ENCODE peak calls at places on chromosome 9, in six cellular contexts. One of them, this sample, is unnamed. For H3K27me3 and H3K9me3, the result is how much of the 10 kb centered on the place peaks cover.

GRCh38 chr9:98502311-98502975 is 206.3 kb downstream of the GABBR2 start:
- DNase-seq in ovary: no peak
- DNase-seq in stomach: no peak
- DNase-seq in HCT116: no peak
- DNase-seq in heart right ventricle: no peak
- DNase-seq in fibroblast of lung: peak
- DNase-seq in this sample: no peak

GRCh38 chr9:127058645-127059021 is 63.8 kb downstream of the ANGPTL2 start:
- DNase-seq in ovary: no peak
- DNase-seq in stomach: no peak
- DNase-seq in HCT116: no peak
- DNase-seq in heart right ventricle: no peak
- DNase-seq in fibroblast of lung: peak
- DNase-seq in this sample: no peak

GRCh38 chr9:87678650-87679355 is 47.1 kb upstream of the CTSL start:
- DNase-seq in ovary: peak
- DNase-seq in stomach: peak
- DNase-seq in HCT116: peak
- DNase-seq in heart right ventricle: peak
- DNase-seq in fibroblast of lung: peak
- DNase-seq in this sample: peak

GRCh38 chr9:136339958-136340310 is 12.6 kb downstream of the GPSM1 start:
- DNase-seq in ovary: no peak
- DNase-seq in stomach: no peak
- DNase-seq in HCT116: no peak
- DNase-seq in heart right ventricle: no peak
- DNase-seq in fibroblast of lung: no peak
- DNase-seq in this sample: no peak

GRCh38 chr9:130332384-130332926 is 66.9 kb downstream of the HMCN2 start:
- DNase-seq in ovary: no peak
- DNase-seq in stomach: no peak
- DNase-seq in HCT116: no peak
- DNase-seq in heart right ventricle: no peak
- DNase-seq in fibroblast of lung: no peak
- DNase-seq in this sample: no peak

GRCh38 chr9:16318516-16319060 is 551.9 kb downstream of the BNC2 start:
- DNase-seq in ovary: no peak
- DNase-seq in stomach: no peak
- DNase-seq in HCT116: no peak
- DNase-seq in heart right ventricle: no peak
- DNase-seq in fibroblast of lung: no peak
- DNase-seq in this sample: no peak

GRCh38 chr9:97425992-97426336 is 14.1 kb downstream of the TDRD7 start:
- DNase-seq in ovary: no peak
- DNase-seq in stomach: no peak
- DNase-seq in HCT116: no peak
- DNase-seq in heart right ventricle: no peak
- DNase-seq in fibroblast of lung: no peak
- DNase-seq in this sample: no peak

GRCh38 chr9:97510797-97511761 is 9.6 kb downstream of the TMOD1 start:
- DNase-seq in ovary: no peak
- DNase-seq in stomach: no peak
- DNase-seq in HCT116: no peak
- DNase-seq in heart right ventricle: peak
- DNase-seq in fibroblast of lung: peak
- DNase-seq in this sample: peak

GRCh38 chr9:121322037-121322736 is 47.9 kb downstream of the STOM start:
- DNase-seq in ovary: no peak
- DNase-seq in stomach: no peak
- DNase-seq in HCT116: peak
- DNase-seq in heart right ventricle: no peak
- DNase-seq in fibroblast of lung: peak
- DNase-seq in this sample: no peak

GRCh38 chr9:97773723-97774122 is 76.6 kb upstream of the XPA start:
- DNase-seq in ovary: no peak
- DNase-seq in stomach: peak
- DNase-seq in HCT116: no peak
- DNase-seq in heart right ventricle: peak
- DNase-seq in fibroblast of lung: peak
- DNase-seq in this sample: peak

GRCh38 chr9:12777149-12778010 is 2.6 kb downstream of the LURAP1L start:
- DNase-seq in ovary: no peak
- DNase-seq in stomach: no peak
- DNase-seq in HCT116: no peak
- DNase-seq in heart right ventricle: no peak
- DNase-seq in fibroblast of lung: no peak
- DNase-seq in this sample: no peak

GRCh38 chr9:74478606-74479005 is 18.5 kb upstream of the RORB start:
- DNase-seq in ovary: no peak
- DNase-seq in stomach: no peak
- DNase-seq in HCT116: no peak
- DNase-seq in heart right ventricle: no peak
- DNase-seq in fibroblast of lung: no peak
- DNase-seq in this sample: no peak

GRCh38 chr9:68501159-68501506 is 39.5 kb downstream of the TMEM252 start:
- DNase-seq in ovary: no peak
- DNase-seq in stomach: no peak
- DNase-seq in HCT116: no peak
- DNase-seq in heart right ventricle: no peak
- DNase-seq in fibroblast of lung: no peak
- DNase-seq in this sample: no peak

GRCh38 chr9:110130791-110131416 is 77.1 kb downstream of the C9orf152 start:
- DNase-seq in ovary: no peak
- DNase-seq in stomach: no peak
- DNase-seq in HCT116: no peak
- DNase-seq in heart right ventricle: no peak
- DNase-seq in fibroblast of lung: no peak
- DNase-seq in this sample: no peak

GRCh38 chr9:23826120-23826629 is at the start of gene ELAVL2:
- DNase-seq in ovary: peak
- DNase-seq in stomach: peak
- DNase-seq in HCT116: no peak
- DNase-seq in heart right ventricle: peak
- DNase-seq in fibroblast of lung: peak
- DNase-seq in this sample: no peak

GRCh38 chr9:112486221-112487007 is at the start of gene KIAA1958:
- DNase-seq in ovary: peak
- DNase-seq in stomach: peak
- DNase-seq in HCT116: peak
- DNase-seq in heart right ventricle: peak
- DNase-seq in fibroblast of lung: peak
- DNase-seq in this sample: peak

GRCh38 chr9:136858844-136859757 is 7.0 kb downstream of the MAMDC4 start:
- DNase-seq in ovary: peak
- DNase-seq in stomach: peak
- DNase-seq in HCT116: no peak
- DNase-seq in heart right ventricle: peak
- DNase-seq in fibroblast of lung: peak
- DNase-seq in this sample: peak

GRCh38 chr9:14056235-14056930 is 257.6 kb downstream of the NFIB start:
- DNase-seq in ovary: no peak
- DNase-seq in stomach: no peak
- DNase-seq in HCT116: no peak
- DNase-seq in heart right ventricle: no peak
- DNase-seq in fibroblast of lung: peak
- DNase-seq in this sample: no peak

GRCh38 chr9:95087659-95088242 is 229.8 kb downstream of the FANCC start:
- DNase-seq in ovary: no peak
- DNase-seq in stomach: peak
- DNase-seq in HCT116: no peak
- DNase-seq in heart right ventricle: no peak
- DNase-seq in fibroblast of lung: no peak
- DNase-seq in this sample: peak

GRCh38 chr9:69546265-69546664 is 125.9 kb downstream of the APBA1 start:
- DNase-seq in ovary: no peak
- DNase-seq in stomach: no peak
- DNase-seq in HCT116: peak
- DNase-seq in heart right ventricle: no peak
- DNase-seq in fibroblast of lung: peak
- DNase-seq in this sample: no peak

GRCh38 chr9:37909326-37909725 is 5.4 kb upstream of the SLC25A51 start:
- DNase-seq in ovary: no peak
- DNase-seq in stomach: no peak
- DNase-seq in HCT116: no peak
- DNase-seq in heart right ventricle: no peak
- DNase-seq in fibroblast of lung: no peak
- DNase-seq in this sample: no peak

GRCh38 chr9:25029724-25030123 is 484.0 kb upstream of the IZUMO3 start:
- DNase-seq in ovary: no peak
- DNase-seq in stomach: no peak
- DNase-seq in HCT116: no peak
- DNase-seq in heart right ventricle: no peak
- DNase-seq in fibroblast of lung: no peak
- DNase-seq in this sample: no peak

GRCh38 chr9:118148990-118149389 is 444.8 kb downstream of the TLR4 start:
- DNase-seq in ovary: no peak
- DNase-seq in stomach: no peak
- DNase-seq in HCT116: no peak
- DNase-seq in heart right ventricle: no peak
- DNase-seq in fibroblast of lung: no peak
- DNase-seq in this sample: no peak

GRCh38 chr9:91935805-91936204 is 14.2 kb downstream of the ROR2 start:
- DNase-seq in ovary: no peak
- DNase-seq in stomach: peak
- DNase-seq in HCT116: no peak
- DNase-seq in heart right ventricle: no peak
- DNase-seq in fibroblast of lung: no peak
- DNase-seq in this sample: no peak

GRCh38 chr9:91939953-91940352 is 10.1 kb downstream of the ROR2 start:
- DNase-seq in ovary: no peak
- DNase-seq in stomach: peak
- DNase-seq in HCT116: no peak
- DNase-seq in heart right ventricle: no peak
- DNase-seq in fibroblast of lung: no peak
- DNase-seq in this sample: no peak

GRCh38 chr9:91935066-91935729 is 14.8 kb downstream of the ROR2 start:
- DNase-seq in ovary: no peak
- DNase-seq in stomach: peak
- DNase-seq in HCT116: no peak
- DNase-seq in heart right ventricle: no peak
- DNase-seq in fibroblast of lung: no peak
- DNase-seq in this sample: no peak

GRCh38 chr9:91937031-91937430 is 13.0 kb downstream of the ROR2 start:
- DNase-seq in ovary: no peak
- DNase-seq in stomach: peak
- DNase-seq in HCT116: no peak
- DNase-seq in heart right ventricle: no peak
- DNase-seq in fibroblast of lung: no peak
- DNase-seq in this sample: no peak

DNA sequence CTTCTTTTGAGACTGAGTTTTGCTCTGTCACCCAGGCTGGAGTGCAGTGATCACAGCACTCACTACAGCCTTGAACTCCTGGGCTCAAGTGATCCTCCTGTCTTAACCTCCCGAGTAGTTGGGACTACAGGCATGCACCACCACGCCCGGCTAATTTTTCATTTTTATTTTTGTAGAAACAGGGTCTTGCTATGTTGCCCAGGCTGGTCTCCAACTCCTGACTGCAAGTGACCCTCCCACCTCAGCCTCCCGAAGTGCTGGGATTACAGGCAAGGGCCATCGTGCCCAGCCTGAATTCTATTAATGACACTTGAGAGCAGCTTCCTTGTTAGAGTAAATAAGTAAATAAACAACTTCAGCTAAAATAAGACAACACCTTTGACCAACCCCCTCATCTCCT is 12.3 kb downstream of the ROR2 start:
- DNase-seq in ovary: no peak
- DNase-seq in stomach: peak
- DNase-seq in HCT116: no peak
- DNase-seq in heart right ventricle: no peak
- DNase-seq in fibroblast of lung: no peak
- DNase-seq in this sample: no peak
- H3K27me3 ChIP-seq in ovary: under half
- H3K27me3 ChIP-seq in stomach: under half
- H3K27me3 ChIP-seq in HCT116: under half
- H3K27me3 ChIP-seq in heart right ventricle: under half
- H3K27me3 ChIP-seq in fibroblast of lung: under half
- H3K27me3 ChIP-seq in this sample: under half

GRCh38 chr9:133273819-133274218 is 1.2 kb downstream of the ABO start:
- DNase-seq in ovary: no peak
- DNase-seq in stomach: no peak
- DNase-seq in HCT116: no peak
- DNase-seq in heart right ventricle: no peak
- DNase-seq in fibroblast of lung: no peak
- DNase-seq in this sample: no peak
- H3K9me3 ChIP-seq in ovary: under half
- H3K9me3 ChIP-seq in stomach: under half
- H3K9me3 ChIP-seq in HCT116: under half
- H3K9me3 ChIP-seq in heart right ventricle: under half
- H3K9me3 ChIP-seq in fibroblast of lung: under half
- H3K9me3 ChIP-seq in this sample: under half

DNA sequence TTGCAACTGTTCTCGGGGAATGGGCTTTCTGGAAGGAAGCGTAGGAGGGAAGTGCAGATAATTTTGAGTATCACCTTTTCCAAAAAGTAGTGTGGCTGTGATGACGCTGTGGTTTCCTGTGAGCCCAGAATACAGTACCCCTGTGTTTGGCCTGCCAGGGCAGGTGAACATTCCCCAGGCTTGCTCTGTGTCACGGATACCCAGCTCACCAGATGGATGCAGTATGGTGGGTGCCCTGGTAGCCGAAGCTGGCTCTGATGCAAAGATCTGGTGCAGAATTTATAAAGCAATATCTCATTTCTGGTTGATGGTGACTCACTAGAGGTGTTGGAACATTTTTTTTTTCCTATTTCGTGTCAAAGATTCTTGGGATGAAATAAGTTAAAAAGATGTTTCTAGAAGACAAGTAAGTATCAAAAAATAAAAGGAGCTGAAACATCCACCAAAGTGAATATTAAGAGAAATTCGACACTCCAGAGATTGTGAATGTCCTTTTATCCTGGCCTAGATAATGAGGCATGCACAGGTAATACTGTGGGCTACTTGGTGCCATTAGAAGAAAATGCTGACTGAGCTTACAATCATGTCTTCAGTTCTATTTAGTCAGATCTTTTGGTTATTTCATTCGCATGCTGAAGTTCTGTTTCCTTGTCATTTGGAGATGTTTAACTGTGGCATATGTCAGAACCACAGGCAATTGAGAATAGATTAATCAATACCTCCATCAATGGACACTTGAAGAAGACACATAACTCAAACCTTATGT is 200.1 kb downstream of the GADD45G start:
- DNase-seq in ovary: no peak
- DNase-seq in stomach: no peak
- DNase-seq in HCT116: no peak
- DNase-seq in heart right ventricle: no peak
- DNase-seq in fibroblast of lung: no peak
- DNase-seq in this sample: no peak
- H3K4me3 ChIP-seq in ovary: no peak
- H3K4me3 ChIP-seq in stomach: no peak
- H3K4me3 ChIP-seq in HCT116: no peak
- H3K4me3 ChIP-seq in heart right ventricle: no peak
- H3K4me3 ChIP-seq in fibroblast of lung: no peak
- H3K4me3 ChIP-seq in this sample: no peak

GRCh38 chr9:100437860-100438805 is 11.2 kb downstream of the MSANTD3 start:
- DNase-seq in ovary: peak
- DNase-seq in stomach: peak
- DNase-seq in HCT116: peak
- DNase-seq in heart right ventricle: peak
- DNase-seq in fibroblast of lung: peak
- DNase-seq in this sample: peak
- H3K27me3 ChIP-seq in ovary: under half
- H3K27me3 ChIP-seq in stomach: under half
- H3K27me3 ChIP-seq in HCT116: under half
- H3K27me3 ChIP-seq in heart right ventricle: under half
- H3K27me3 ChIP-seq in fibroblast of lung: under half
- H3K27me3 ChIP-seq in this sample: under half

GRCh38 chr9:33124716-33125378 is 42.3 kb downstream of the B4GALT1 start:
- DNase-seq in ovary: no peak
- DNase-seq in stomach: no peak
- DNase-seq in HCT116: no peak
- DNase-seq in heart right ventricle: no peak
- DNase-seq in fibroblast of lung: no peak
- DNase-seq in this sample: no peak
- H3K9me3 ChIP-seq in ovary: under half
- H3K9me3 ChIP-seq in stomach: under half
- H3K9me3 ChIP-seq in HCT116: under half
- H3K9me3 ChIP-seq in heart right ventricle: under half
- H3K9me3 ChIP-seq in fibroblast of lung: under half
- H3K9me3 ChIP-seq in this sample: under half

This sample was measured in MG63.